ENCODE peak calls at places on chromosome 5, in five cellular contexts. R is activated CD8-positive, alpha-beta T cell treated with anti-CD3 and anti-CD28 coated beads, Interleukin-2, amount 10 ng/mL, durations not matched to agents 7 days and 5 days; P is GF-D8; T is brain pericyte; V is coronary artery. K is an unnamed sample.

GRCh38 chr5:2780421-2781171 is 29.1 kb upstream of the IRX2 start:
- DNase-seq in R (no peak), P (no peak), T (no peak), V (no peak), K (no peak)

GRCh38 chr5:141889282-141889871 is 11.2 kb upstream of the PCDH1 start:
- DNase-seq in R (no peak), P (no peak), T (no peak), V (no peak), K (no peak)

GRCh38 chr5:80990527-80990926 is 30.4 kb downstream of the RASGRF2 start:
- DNase-seq in R (no peak), P (no peak), T (no peak), V (no peak), K (no peak)

GRCh38 chr5:107483196-107483595 is 187.5 kb downstream of the EFNA5 start:
- DNase-seq in R (no peak), P (no peak), T (no peak), V (no peak), K (no peak)

GRCh38 chr5:83473344-83474169 is 2.0 kb downstream of the VCAN start:
- DNase-seq in R (peak), P (no peak), T (peak), V (peak), K (peak)

GRCh38 chr5:75623846-75624245 is 12.6 kb downstream of the ANKDD1B start:
- DNase-seq in R (no peak), P (no peak), T (no peak), V (no peak), K (no peak)

GRCh38 chr5:57172466-57172961 is 1.3 kb upstream of the GPBP1 start:
- DNase-seq in R (peak), P (no peak), T (no peak), V (no peak), K (no peak)

GRCh38 chr5:148687427-148687826 is 33.1 kb upstream of the HTR4 start:
- DNase-seq in R (peak), P (peak), T (no peak), V (no peak), K (peak)

GRCh38 chr5:80255752-80256479 is at the start of gene SERINC5:
- DNase-seq in R (peak), P (peak), T (no peak), V (peak), K (peak)

GRCh38 chr5:16965581-16965980 is 29.5 kb upstream of the MYO10 start:
- DNase-seq in R (no peak), P (no peak), T (no peak), V (no peak), K (no peak)

GRCh38 chr5:41371741-41372140 is 138.7 kb downstream of the PLCXD3 start:
- DNase-seq in R (no peak), P (no peak), T (no peak), V (no peak), K (no peak)

K was measured in Jurkat, Clone E6-1.